ENCODE peak calls at places on chromosome 11, in five cellular contexts. S is neuronal stem cell, A is H1, Z is trophoblast cell, B is mesenchymal stem cell. X is an unnamed sample.

GRCh38 chr11:108278546-108278945 is 55.7 kb downstream of the ATM start:
- DNase-seq in S (no peak), A (no peak), Z (no peak), B (no peak), X (peak)

GRCh38 chr11:126925321-126926093 is 75.1 kb downstream of the KIRREL3 start:
- DNase-seq in S (no peak), A (no peak), Z (no peak), B (no peak), X (peak)

GRCh38 chr11:44377914-44378321 is 68.0 kb upstream of the ALX4 start:
- DNase-seq in S (no peak), A (no peak), Z (no peak), B (no peak), X (no peak)

GRCh38 chr11:47109882-47110281 is 66.8 kb downstream of the ARFGAP2 start:
- DNase-seq in S (no peak), A (no peak), Z (no peak), B (no peak), X (no peak)

GRCh38 chr11:45917286-45917622 is 423 bp downstream of the PEX16 start:
- DNase-seq in S (no peak), A (no peak), Z (no peak), B (no peak), X (no peak)

GRCh38 chr11:120431633-120432032 is 79.9 kb upstream of the GRIK4 start:
- DNase-seq in S (no peak), A (no peak), Z (no peak), B (peak), X (peak)

GRCh38 chr11:105022998-105023397 is at the start of gene CASP5:
- DNase-seq in S (no peak), A (no peak), Z (no peak), B (peak), X (no peak)

GRCh38 chr11:19924321-19925115 is 211.9 kb downstream of the NAV2 start:
- DNase-seq in S (no peak), A (no peak), Z (no peak), B (no peak), X (no peak)

GRCh38 chr11:101390539-101390938 is 193.3 kb downstream of the TRPC6 start:
- DNase-seq in S (no peak), A (no peak), Z (no peak), B (peak), X (no peak)

GRCh38 chr11:61544466-61544865 is 35.9 kb downstream of the LRRC10B start:
- DNase-seq in S (no peak), A (no peak), Z (no peak), B (no peak), X (no peak)

GRCh38 chr11:68441466-68442230 is 18.9 kb upstream of the PPP6R3 start:
- DNase-seq in S (no peak), A (no peak), Z (no peak), B (peak), X (no peak)

GRCh38 chr11:74326665-74327064 is 15.2 kb upstream of the P4HA3 start:
- DNase-seq in S (no peak), A (no peak), Z (no peak), B (no peak), X (no peak)

GRCh38 chr11:45896392-45897068 is 10.5 kb downstream of the FREY1 start:
- DNase-seq in S (peak), A (no peak), Z (no peak), B (no peak), X (peak)

GRCh38 chr11:61699737-61700160 is 19.6 kb downstream of the DAGLA start:
- DNase-seq in S (no peak), A (no peak), Z (no peak), B (no peak), X (no peak)

GRCh38 chr11:27437824-27438594 is 34.6 kb downstream of the LGR4 start:
- DNase-seq in S (no peak), A (no peak), Z (no peak), B (no peak), X (no peak)

GRCh38 chr11:27694992-27695391 is 5.3 kb downstream of the BDNF start:
- DNase-seq in S (no peak), A (no peak), Z (no peak), B (no peak), X (no peak)

GRCh38 chr11:1208361-1209261 is 14.3 kb upstream of the MUC5B start:
- DNase-seq in S (no peak), A (no peak), Z (no peak), B (no peak), X (peak)

GRCh38 chr11:86257446-86257845 is 12.9 kb downstream of the EED start:
- DNase-seq in S (no peak), A (no peak), Z (no peak), B (no peak), X (no peak)

GRCh38 chr11:118929496-118930151 is 3.9 kb upstream of the BCL9L start:
- DNase-seq in S (peak), A (no peak), Z (peak), B (peak), X (peak)

GRCh38 chr11:19499999-19500398 is 212.6 kb upstream of the NAV2 start:
- DNase-seq in S (no peak), A (no peak), Z (peak), B (no peak), X (no peak)

GRCh38 chr11:70628881-70629844 is 230.8 kb downstream of the CTTN start:
- DNase-seq in S (no peak), A (no peak), Z (no peak), B (no peak), X (no peak)

GRCh38 chr11:124302756-124303155 is 11.0 kb downstream of the OR8D1 start:
- DNase-seq in S (no peak), A (no peak), Z (no peak), B (peak), X (no peak)

GRCh38 chr11:77065878-77066228 is 918 bp upstream of the CAPN5 start:
- DNase-seq in S (peak), A (no peak), Z (no peak), B (peak), X (peak)

GRCh38 chr11:95505927-95506426 is 275.0 kb upstream of the SESN3 start:
- DNase-seq in S (no peak), A (no peak), Z (no peak), B (peak), X (no peak)

GRCh38 chr11:798093-798713 is at the start of gene SLC25A22:
- DNase-seq in S (peak), A (no peak), Z (peak), B (peak), X (peak)

GRCh38 chr11:118921929-118922744 is 3.6 kb downstream of the BCL9L start:
- DNase-seq in S (no peak), A (no peak), Z (peak), B (peak), X (peak)

GRCh38 chr11:108135845-108136599 is 14.7 kb downstream of the ACAT1 start:
- DNase-seq in S (no peak), A (no peak), Z (no peak), B (peak), X (no peak)

GRCh38 chr11:100774132-100774531 is 87.0 kb downstream of the ARHGAP42 start:
- DNase-seq in S (no peak), A (no peak), Z (peak), B (no peak), X (no peak)

GRCh38 chr11:61696602-61697001 is 16.4 kb downstream of the DAGLA start:
- DNase-seq in S (no peak), A (no peak), Z (no peak), B (no peak), X (no peak)

GRCh38 chr11:125904678-125905077 is 370 bp downstream of the DDX25 start:
- DNase-seq in S (no peak), A (no peak), Z (no peak), B (no peak), X (no peak)

GRCh38 chr11:22922672-22923071 is 62.4 kb upstream of the CCDC179 start:
- DNase-seq in S (no peak), A (no peak), Z (no peak), B (no peak), X (no peak)

GRCh38 chr11:72834905-72835304 is 20.7 kb downstream of the ATG16L2 start:
- DNase-seq in S (no peak), A (no peak), Z (no peak), B (no peak), X (no peak)

GRCh38 chr11:120336641-120337132 is 474 bp downstream of the ARHGEF12 start:
- DNase-seq in S (no peak), A (no peak), Z (peak), B (peak), X (no peak)

GRCh38 chr11:100632970-100633452 is 54.1 kb upstream of the ARHGAP42 start:
- DNase-seq in S (no peak), A (no peak), Z (no peak), B (peak), X (no peak)

GRCh38 chr11:100961633-100962032 is 168.0 kb downstream of the PGR start:
- DNase-seq in S (no peak), A (no peak), Z (no peak), B (peak), X (no peak)

GRCh38 chr11:115637842-115638241 is 133.6 kb upstream of the CADM1 start:
- DNase-seq in S (no peak), A (no peak), Z (no peak), B (peak), X (no peak)

GRCh38 chr11:45374632-45375031 is 88.5 kb upstream of the SYT13 start:
- DNase-seq in S (no peak), A (no peak), Z (no peak), B (peak), X (no peak)

GRCh38 chr11:104390696-104391095 is 226.7 kb upstream of the PDGFD start:
- DNase-seq in S (no peak), A (no peak), Z (no peak), B (no peak), X (no peak)

GRCh38 chr11:103987631-103988594 is 48.5 kb upstream of the DDI1 start:
- DNase-seq in S (no peak), A (peak), Z (no peak), B (no peak), X (peak)

GRCh38 chr11:119461250-119461963 is 38.4 kb upstream of the THY1 start:
- DNase-seq in S (no peak), A (no peak), Z (no peak), B (peak), X (no peak)

GRCh38 chr11:130094614-130095013 is 24.9 kb downstream of the APLP2 start:
- DNase-seq in S (no peak), A (no peak), Z (no peak), B (no peak), X (no peak)
- H2BK12ac ChIP-seq in S (no peak), A (no peak), Z (no peak), B (no peak), X (no peak)

GRCh38 chr11:17653606-17654005 is 65.8 kb upstream of the MYOD1 start:
- DNase-seq in S (no peak), A (no peak), Z (no peak), B (no peak), X (no peak)

GRCh38 chr11:17658211-17658610 is 61.2 kb upstream of the MYOD1 start:
- DNase-seq in S (no peak), A (no peak), Z (no peak), B (no peak), X (no peak)

GRCh38 chr11:17651681-17652080 is 67.7 kb upstream of the MYOD1 start:
- DNase-seq in S (no peak), A (no peak), Z (no peak), B (no peak), X (no peak)

GRCh38 chr11:17652556-17652955 is 66.8 kb upstream of the MYOD1 start:
- DNase-seq in S (no peak), A (no peak), Z (no peak), B (no peak), X (no peak)

GRCh38 chr11:17655682-17656081 is 63.7 kb upstream of the MYOD1 start:
- DNase-seq in S (no peak), A (no peak), Z (no peak), B (no peak), X (no peak)
- H2BK12ac ChIP-seq in S (no peak), A (no peak), Z (no peak), B (no peak), X (no peak)

DNA sequence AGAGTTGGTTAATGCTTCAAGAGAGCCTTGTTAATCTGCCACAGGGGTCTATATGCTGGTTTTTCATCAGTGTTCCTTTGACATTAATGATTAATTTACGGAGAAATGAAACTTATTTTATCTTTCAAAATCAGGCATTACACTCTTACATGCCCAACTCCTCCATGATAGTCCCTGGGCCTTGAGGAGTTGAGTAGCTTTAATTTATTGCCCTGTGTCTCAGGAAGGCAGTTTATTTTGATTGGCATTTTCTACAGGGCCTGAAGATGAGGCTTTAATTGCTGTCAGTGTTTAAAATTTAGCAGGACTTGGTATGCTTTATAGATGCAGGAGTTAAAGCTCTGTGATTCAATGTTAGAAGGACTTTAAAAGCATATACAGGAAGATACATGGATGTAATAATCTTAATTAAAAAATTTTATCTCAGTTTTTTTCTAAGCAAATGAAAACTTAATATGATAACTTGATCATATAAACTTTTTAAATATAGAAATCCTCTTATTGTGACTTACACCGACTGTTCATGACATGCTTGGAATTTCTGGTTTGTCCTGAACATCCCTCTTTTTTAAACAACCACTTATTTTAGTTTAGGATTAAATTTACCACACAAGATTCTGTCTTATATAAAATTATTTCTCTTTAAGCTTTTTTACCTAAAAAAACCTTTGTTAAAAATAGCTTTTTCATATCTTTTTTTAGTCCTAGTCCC is 12.2 kb downstream of the GLYAT start:
- DNase-seq in S (no peak), A (no peak), Z (no peak), B (no peak), X (no peak)
- H2BK12ac ChIP-seq in S (no peak), A (no peak), Z (no peak), B (no peak), X (no peak)

DNA sequence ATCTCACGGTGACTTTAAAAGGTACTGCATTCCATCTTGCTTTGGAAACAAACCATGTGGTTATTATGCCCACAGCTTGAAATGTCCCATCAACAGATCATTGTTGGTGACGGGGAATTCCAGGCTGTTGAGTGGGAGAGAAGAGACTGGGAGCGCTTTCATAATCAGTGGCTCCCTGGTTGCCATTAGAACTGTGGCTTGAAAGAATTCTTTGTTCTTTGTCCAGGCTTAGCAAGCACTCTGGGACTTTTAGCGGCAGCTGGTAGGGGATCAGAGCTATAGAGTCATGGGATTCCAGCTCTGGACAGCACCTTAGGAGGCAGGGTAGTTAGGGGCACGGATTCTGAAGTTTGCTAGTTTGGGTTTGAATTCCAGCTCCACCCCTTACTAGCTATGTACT is 22.0 kb downstream of the MMP20 start:
- DNase-seq in S (no peak), A (no peak), Z (peak), B (peak), X (no peak)
- H2BK12ac ChIP-seq in S (no peak), A (no peak), Z (no peak), B (no peak), X (no peak)

GRCh38 chr11:5007561-5007960 is 12.9 kb downstream of the OR51L1 start:
- DNase-seq in S (no peak), A (no peak), Z (no peak), B (peak), X (no peak)

GRCh38 chr11:5011254-5011653 is 16.6 kb downstream of the OR51L1 start:
- DNase-seq in S (no peak), A (no peak), Z (no peak), B (no peak), X (no peak)

DNA sequence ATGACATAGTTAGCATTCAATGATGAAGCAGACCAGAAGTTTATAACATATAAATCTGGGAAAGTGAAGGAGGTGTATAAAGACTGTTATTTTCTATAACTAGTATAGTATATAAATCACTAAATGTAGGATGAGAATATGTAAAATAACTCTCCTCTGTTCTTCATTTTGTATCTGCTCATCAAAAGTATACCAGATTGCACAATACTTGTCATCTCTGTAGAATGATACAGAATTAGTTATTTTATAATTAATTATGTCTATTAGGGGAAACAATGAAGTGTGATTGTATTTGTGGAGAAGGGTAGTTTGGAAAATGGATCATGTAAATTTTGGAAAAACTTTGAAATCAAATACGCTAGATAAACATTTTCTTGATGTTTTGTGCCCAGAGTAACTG is 18.4 kb downstream of the OR51L1 start:
- DNase-seq in S (no peak), A (no peak), Z (no peak), B (no peak), X (no peak)
- H2BK12ac ChIP-seq in S (no peak), A (no peak), Z (no peak), B (no peak), X (no peak)

DNA sequence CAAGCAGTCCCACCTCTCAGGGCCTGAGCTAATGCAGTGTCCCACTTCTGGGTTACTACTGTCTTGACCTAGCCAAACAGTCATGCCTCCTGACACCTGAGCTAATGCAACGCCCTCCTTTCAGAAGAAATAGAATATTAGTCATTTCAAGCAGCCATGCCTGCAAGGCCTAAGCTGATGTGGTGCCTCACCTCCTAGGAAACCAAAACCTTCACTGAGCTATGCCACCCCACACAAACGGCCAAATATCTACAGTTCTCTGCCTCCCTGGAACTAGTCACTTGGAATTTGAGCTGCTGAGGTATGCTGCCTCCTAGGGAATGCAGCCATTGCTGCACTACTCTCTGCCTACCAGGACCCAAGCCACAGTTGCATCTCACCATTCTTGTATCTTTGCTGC is 8.3 kb upstream of the MS4A6E start:
- DNase-seq in S (no peak), A (no peak), Z (peak), B (no peak), X (no peak)
- H2BK12ac ChIP-seq in S (no peak), A (no peak), Z (no peak), B (no peak), X (no peak)

GRCh38 chr11:111906680-111907079 is 4.9 kb downstream of the CRYAB start:
- DNase-seq in S (no peak), A (no peak), Z (no peak), B (no peak), X (no peak)
- H2BK12ac ChIP-seq in S (no peak), A (no peak), Z (no peak), B (no peak), X (no peak)

X was measured in H9.